ENCODE peak calls at places on chromosomes 12 and 14, in eight cellular contexts. Y is NB4, F is PC-9, O is H1, N is endothelial cell of umbilical vein, P is AG10803, W is ovary, X is HFF-Myc. I is an unnamed sample.

GRCh38 chr14:100022772-100023451 is 42.3 kb upstream of the EVL start:
- DNase-seq in Y (no peak), F (no peak), O (no peak), N (no peak), P (peak), W (no peak), X (no peak), I (no peak)

GRCh38 chr12:91618281-91618680 is 435.7 kb upstream of the DCN start:
- DNase-seq in Y (no peak), F (peak), O (no peak), N (no peak), P (no peak), W (no peak), X (no peak), I (no peak)

GRCh38 chr14:91089958-91090535 is 23.8 kb upstream of the DGLUCY start:
- DNase-seq in Y (no peak), F (no peak), O (no peak), N (no peak), P (no peak), W (no peak), X (no peak), I (no peak)

GRCh38 chr12:14613718-14614117 is 46.0 kb upstream of the PLBD1 start:
- DNase-seq in Y (peak), F (no peak), O (no peak), N (no peak), P (no peak), W (no peak), X (no peak), I (no peak)

GRCh38 chr14:59534361-59534987 is 42.1 kb downstream of the CCDC175 start:
- DNase-seq in Y (no peak), F (no peak), O (no peak), N (no peak), P (no peak), W (no peak), X (peak), I (no peak)

GRCh38 chr12:49019120-49019430 is 499 bp upstream of the PRKAG1 start:
- DNase-seq in Y (no peak), F (no peak), O (no peak), N (no peak), P (peak), W (no peak), X (no peak), I (no peak)

GRCh38 chr12:90036641-90037040 is 328.0 kb upstream of the ATP2B1 start:
- DNase-seq in Y (peak), F (no peak), O (no peak), N (peak), P (no peak), W (no peak), X (peak), I (no peak)

GRCh38 chr12:56071648-56072047 is 8.3 kb upstream of the ERBB3 start:
- DNase-seq in Y (no peak), F (no peak), O (no peak), N (no peak), P (peak), W (no peak), X (no peak), I (no peak)

GRCh38 chr12:5076761-5077160 is 33.1 kb downstream of the KCNA5 start:
- DNase-seq in Y (no peak), F (no peak), O (no peak), N (no peak), P (no peak), W (no peak), X (no peak), I (no peak)

GRCh38 chr14:92456215-92457017 is 57.2 kb upstream of the RIN3 start:
- DNase-seq in Y (peak), F (peak), O (peak), N (peak), P (peak), W (no peak), X (no peak), I (no peak)

GRCh38 chr14:95123895-95124579 is 33.3 kb downstream of the DICER1 start:
- DNase-seq in Y (no peak), F (no peak), O (no peak), N (no peak), P (no peak), W (no peak), X (no peak), I (no peak)

GRCh38 chr14:46054526-46054925 is 597.1 kb downstream of the RPL10L start:
- DNase-seq in Y (no peak), F (no peak), O (no peak), N (peak), P (peak), W (no peak), X (peak), I (no peak)

GRCh38 chr12:91361864-91362263 is 179.2 kb upstream of the DCN start:
- DNase-seq in Y (peak), F (no peak), O (no peak), N (peak), P (peak), W (no peak), X (no peak), I (no peak)

GRCh38 chr14:84927096-84927910 is 602.6 kb upstream of the FLRT2 start:
- DNase-seq in Y (no peak), F (no peak), O (no peak), N (no peak), P (peak), W (no peak), X (no peak), I (no peak)

GRCh38 chr12:130796985-130797686 is 41.9 kb downstream of the STX2 start:
- DNase-seq in Y (no peak), F (no peak), O (no peak), N (no peak), P (no peak), W (no peak), X (no peak), I (no peak)

GRCh38 chr12:53750812-53751335 is 905 bp downstream of the CISTR start:
- DNase-seq in Y (no peak), F (no peak), O (no peak), N (no peak), P (no peak), W (peak), X (no peak), I (no peak)

GRCh38 chr14:31894351-31894750 is 182.8 kb upstream of the ARHGAP5 start:
- DNase-seq in Y (no peak), F (no peak), O (no peak), N (no peak), P (no peak), W (no peak), X (no peak), I (no peak)

GRCh38 chr14:81402123-81402495 is 2.0 kb upstream of the STON2 start:
- DNase-seq in Y (peak), F (no peak), O (no peak), N (no peak), P (peak), W (no peak), X (no peak), I (no peak)

GRCh38 chr14:99378782-99379214 is 101.9 kb downstream of the SETD3 start:
- DNase-seq in Y (peak), F (peak), O (no peak), N (no peak), P (peak), W (no peak), X (no peak), I (no peak)

GRCh38 chr14:27938392-27938791 is 828.2 kb upstream of the FOXG1 start:
- DNase-seq in Y (no peak), F (no peak), O (no peak), N (no peak), P (no peak), W (no peak), X (no peak), I (no peak)

GRCh38 chr14:58912287-58912686 is 274.5 kb downstream of the DACT1 start:
- DNase-seq in Y (no peak), F (no peak), O (no peak), N (no peak), P (no peak), W (no peak), X (no peak), I (no peak)

GRCh38 chr12:65619018-65619417 is 205.3 kb upstream of the HMGA2 start:
- DNase-seq in Y (no peak), F (no peak), O (no peak), N (no peak), P (no peak), W (no peak), X (no peak), I (no peak)

GRCh38 chr12:11321980-11322379 is 11.7 kb upstream of the PRB4 start:
- DNase-seq in Y (no peak), F (no peak), O (no peak), N (no peak), P (no peak), W (no peak), X (no peak), I (no peak)

GRCh38 chr12:104866286-104866685 is 91.8 kb downstream of the SLC41A2 start:
- DNase-seq in Y (no peak), F (no peak), O (no peak), N (peak), P (peak), W (peak), X (no peak), I (no peak)

GRCh38 chr12:113955109-113955970 is 10.8 kb downstream of the RBM19 start:
- DNase-seq in Y (peak), F (peak), O (no peak), N (peak), P (no peak), W (no peak), X (no peak), I (no peak)

GRCh38 chr12:105493091-105493615 is 162.7 kb downstream of the C12orf75 start:
- DNase-seq in Y (no peak), F (no peak), O (no peak), N (no peak), P (peak), W (no peak), X (no peak), I (no peak)

GRCh38 chr14:69741055-69741454 is 25.9 kb upstream of the SRSF5 start:
- DNase-seq in Y (no peak), F (peak), O (no peak), N (no peak), P (no peak), W (no peak), X (no peak), I (no peak)

GRCh38 chr14:53626771-53627170 is 329.9 kb downstream of the BMP4 start:
- DNase-seq in Y (no peak), F (no peak), O (no peak), N (no peak), P (no peak), W (no peak), X (no peak), I (no peak)

GRCh38 chr12:11885261-11886038 is 185.3 kb upstream of the BCL2L14 start:
- DNase-seq in Y (no peak), F (peak), O (no peak), N (peak), P (peak), W (no peak), X (no peak), I (no peak)

GRCh38 chr12:93979189-93979588 is 169.2 kb upstream of the PLXNC1 start:
- DNase-seq in Y (peak), F (no peak), O (no peak), N (peak), P (no peak), W (no peak), X (no peak), I (no peak)

GRCh38 chr14:42665083-42665482 is 1058.4 kb downstream of the LRFN5 start:
- DNase-seq in Y (no peak), F (no peak), O (no peak), N (no peak), P (no peak), W (no peak), X (no peak), I (no peak)

GRCh38 chr12:76558684-76559276 is 791 bp downstream of the OSBPL8 start:
- DNase-seq in Y (peak), F (peak), O (peak), N (peak), P (peak), W (peak), X (no peak), I (no peak)

GRCh38 chr12:96036765-96037455 is 1.5 kb upstream of the LTA4H start:
- DNase-seq in Y (peak), F (no peak), O (no peak), N (no peak), P (peak), W (no peak), X (no peak), I (no peak)

GRCh38 chr12:98464155-98464554 is 51.2 kb upstream of the TMPO start:
- DNase-seq in Y (peak), F (no peak), O (no peak), N (peak), P (no peak), W (no peak), X (no peak), I (no peak)

GRCh38 chr12:26227376-26227775 is 32.0 kb downstream of the SSPN start:
- DNase-seq in Y (no peak), F (no peak), O (no peak), N (no peak), P (no peak), W (no peak), X (no peak), I (no peak)

DNA sequence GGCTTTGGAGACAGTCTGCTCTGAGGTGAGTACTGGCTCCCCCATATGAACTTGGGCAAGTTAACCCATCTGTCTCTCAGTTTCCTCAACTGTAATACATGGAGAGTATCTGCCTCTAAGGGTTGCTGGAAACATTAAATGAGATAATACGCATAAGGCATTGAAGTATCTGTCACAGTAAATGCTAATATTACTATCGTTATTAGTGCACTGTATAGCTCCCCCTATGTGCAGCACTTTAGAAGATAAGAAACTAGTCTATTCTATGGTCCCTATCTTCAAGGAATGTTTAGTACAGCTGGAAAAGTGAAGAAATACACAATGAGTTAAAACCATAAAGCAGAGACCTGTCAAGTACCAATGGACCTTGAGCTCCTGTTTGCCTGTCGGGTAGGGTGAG is 51.7 kb upstream of the CFL2 start:
- DNase-seq in Y (no peak), F (no peak), O (no peak), N (no peak), P (no peak), W (no peak), X (no peak), I (no peak)
- TF ChIP-seq CTCF in Y (no peak), F (no peak), O (no peak), N (peak), P (no peak), W (no peak), X (peak), I (no peak)

DNA sequence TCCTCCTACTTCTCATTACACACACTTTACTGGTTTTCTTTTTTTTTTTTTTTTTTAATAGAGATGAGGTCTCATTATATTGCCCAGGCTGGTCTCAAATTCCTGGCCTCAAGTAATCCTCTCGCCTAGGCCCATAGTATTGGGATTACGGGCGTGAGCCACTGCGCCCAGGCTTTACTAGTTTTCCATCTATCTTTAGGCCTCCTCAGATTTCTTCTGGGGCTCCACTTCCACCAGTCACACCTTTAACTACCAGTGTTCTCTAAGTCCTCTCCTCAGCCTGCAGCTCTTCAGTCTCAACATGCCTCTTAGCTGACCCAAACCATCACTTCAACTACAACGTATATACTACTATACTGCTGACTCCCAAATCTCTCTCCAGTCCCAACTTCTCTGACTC is 10.4 kb downstream of the R3HDM2 start:
- DNase-seq in Y (no peak), F (no peak), O (no peak), N (no peak), P (no peak), W (no peak), X (no peak), I (no peak)
- TF ChIP-seq CTCF in Y (no peak), F (no peak), O (no peak), N (no peak), P (no peak), W (no peak), X (no peak), I (no peak)

DNA sequence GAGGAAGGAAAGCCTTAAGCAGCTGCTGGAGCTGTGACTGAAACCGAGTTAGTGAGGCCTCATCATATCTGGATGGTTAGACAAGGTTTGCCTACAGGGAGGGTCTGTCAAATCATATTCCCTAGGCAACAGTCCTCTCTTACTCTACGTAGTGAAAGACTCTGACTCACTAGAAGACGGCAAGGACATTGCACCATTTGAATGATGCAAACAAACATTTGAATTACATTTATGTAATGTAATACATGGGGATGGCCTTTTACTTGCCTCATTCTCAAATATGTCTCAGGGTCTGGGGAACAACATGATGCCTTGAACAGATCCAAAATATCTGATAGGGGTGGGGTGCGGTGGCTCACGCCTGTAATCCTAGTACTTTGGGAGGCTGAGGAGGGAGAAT is 29.8 kb upstream of the STRAP start:
- DNase-seq in Y (no peak), F (no peak), O (no peak), N (no peak), P (peak), W (no peak), X (no peak), I (no peak)
- TF ChIP-seq CTCF in Y (no peak), F (no peak), O (no peak), N (no peak), P (no peak), W (no peak), X (no peak), I (no peak)

GRCh38 chr12:43762596-43762995 is 3.8 kb downstream of the IRAK4 start:
- DNase-seq in Y (no peak), F (no peak), O (no peak), N (no peak), P (no peak), W (no peak), X (no peak), I (no peak)

GRCh38 chr12:43766291-43766690 is 7.5 kb downstream of the IRAK4 start:
- DNase-seq in Y (no peak), F (no peak), O (no peak), N (no peak), P (peak), W (no peak), X (no peak), I (no peak)

GRCh38 chr12:43763769-43764168 is 5.0 kb downstream of the IRAK4 start:
- DNase-seq in Y (no peak), F (no peak), O (no peak), N (no peak), P (peak), W (no peak), X (no peak), I (no peak)

GRCh38 chr12:43761535-43761934 is 2.8 kb downstream of the IRAK4 start:
- DNase-seq in Y (peak), F (no peak), O (no peak), N (no peak), P (no peak), W (no peak), X (no peak), I (no peak)

DNA sequence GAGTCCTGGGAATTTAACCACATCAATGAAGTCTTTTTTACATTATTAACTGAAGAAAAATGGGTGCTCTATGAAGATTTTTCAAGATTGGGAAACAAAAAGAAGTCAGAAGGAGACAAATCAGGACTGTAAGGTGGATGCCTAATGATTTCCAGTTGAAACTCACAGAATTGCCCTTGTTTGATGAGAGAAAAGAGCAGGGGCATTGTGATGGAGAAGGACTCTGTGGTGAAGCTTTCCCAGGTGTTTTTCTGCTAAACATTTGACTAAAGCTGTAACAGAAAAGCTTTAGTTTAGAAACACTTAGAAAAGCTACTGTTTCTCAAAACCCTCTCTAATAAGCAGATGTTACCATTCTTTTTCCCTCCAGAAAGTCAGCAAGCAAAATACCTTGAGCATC is 5.8 kb downstream of the IRAK4 start:
- DNase-seq in Y (no peak), F (no peak), O (no peak), N (no peak), P (no peak), W (no peak), X (no peak), I (no peak)
- TF ChIP-seq CTCF in Y (no peak), F (no peak), O (no peak), N (no peak), P (no peak), W (no peak), X (no peak), I (no peak)

GRCh38 chr14:89851031-89851430 is 103.5 kb downstream of the EFCAB11 start:
- DNase-seq in Y (no peak), F (no peak), O (no peak), N (no peak), P (no peak), W (no peak), X (no peak), I (no peak)

GRCh38 chr14:89849931-89850330 is 104.6 kb downstream of the EFCAB11 start:
- DNase-seq in Y (no peak), F (no peak), O (no peak), N (no peak), P (peak), W (no peak), X (no peak), I (no peak)

GRCh38 chr14:89845346-89845745 is 109.2 kb downstream of the EFCAB11 start:
- DNase-seq in Y (no peak), F (no peak), O (no peak), N (no peak), P (peak), W (no peak), X (no peak), I (no peak)

GRCh38 chr14:89844508-89844907 is 110.0 kb downstream of the EFCAB11 start:
- DNase-seq in Y (no peak), F (no peak), O (no peak), N (no peak), P (no peak), W (no peak), X (no peak), I (no peak)

GRCh38 chr14:89848165-89848564 is 106.4 kb downstream of the EFCAB11 start:
- DNase-seq in Y (no peak), F (no peak), O (no peak), N (no peak), P (peak), W (no peak), X (no peak), I (no peak)
- TF ChIP-seq CTCF in Y (no peak), F (no peak), O (peak), N (no peak), P (peak), W (no peak), X (no peak), I (no peak)